ENCODE peak calls at places on chromosomes 7 and 10, in seven cellular contexts. B is fibroblast of pulmonary artery, G is prostate gland, N is HAP-1, Q is NCI-H460, T is MM.1S, S is body of pancreas. R is an unnamed sample.

GRCh38 chr7:139370943-139371313 is 11.2 kb downstream of the LUC7L2 start:
- DNase-seq in B (no peak), Q (no peak), N (no peak), S (no peak), T (no peak), G (no peak), R (no peak)

GRCh38 chr10:102191956-102192355 is 34.1 kb upstream of the ELOVL3 start:
- DNase-seq in Q (no peak), S (no peak), T (no peak), G (no peak), B (no peak), N (no peak), R (no peak)

GRCh38 chr10:73785721-73786511 is 510 bp downstream of the ZSWIM8 start:
- DNase-seq in N (peak), B (peak), G (peak), T (peak), Q (no peak), S (peak), R (no peak)

GRCh38 chr7:83161851-83162401 is 758 bp downstream of the PCLO start:
- DNase-seq in B (no peak), Q (no peak), T (no peak), N (no peak), G (no peak), S (no peak), R (no peak)

GRCh38 chr10:85859859-85860258 is 506.7 kb downstream of the GRID1 start:
- DNase-seq in Q (no peak), T (no peak), S (no peak), G (no peak), B (no peak), N (no peak), R (no peak)

GRCh38 chr10:131016556-131016955 is 295.0 kb downstream of the TCERG1L start:
- DNase-seq in B (no peak), N (no peak), S (no peak), T (no peak), G (no peak), Q (no peak), R (no peak)

GRCh38 chr7:55552320-55553086 is 19.8 kb downstream of the VOPP1 start:
- DNase-seq in Q (no peak), S (no peak), B (peak), T (peak), N (no peak), G (peak), R (no peak)

GRCh38 chr7:84183741-84184140 is 10.8 kb downstream of the SEMA3A start:
- DNase-seq in T (no peak), Q (no peak), B (no peak), N (no peak), S (no peak), G (no peak), R (no peak)

GRCh38 chr10:103498936-103499638 is 5.6 kb downstream of the NEURL1 start:
- DNase-seq in G (no peak), S (no peak), Q (no peak), N (no peak), B (no peak), T (peak), R (no peak)

GRCh38 chr7:105611856-105612775 is 30.8 kb upstream of the EFCAB10 start:
- DNase-seq in B (peak), N (no peak), G (no peak), Q (no peak), T (no peak), S (no peak), R (no peak)

GRCh38 chr10:124827474-124827873 is 25.9 kb downstream of the ABRAXAS2 start:
- DNase-seq in B (peak), Q (peak), S (no peak), G (no peak), N (peak), T (peak), R (no peak)

GRCh38 chr10:124983321-124983720 is 41.4 kb downstream of the ZRANB1 start:
- DNase-seq in S (no peak), N (no peak), Q (no peak), T (no peak), G (no peak), B (peak), R (no peak)

GRCh38 chr10:14571866-14572507 is 202.7 kb downstream of the FAM107B start:
- DNase-seq in B (peak), N (no peak), G (peak), T (peak), S (peak), Q (no peak), R (no peak)

GRCh38 chr10:108616559-108617285 is 1306.6 kb downstream of the XPNPEP1 start:
- DNase-seq in G (no peak), B (no peak), Q (no peak), N (no peak), S (no peak), T (no peak), R (no peak)

GRCh38 chr10:96906864-96907263 is 74.8 kb downstream of the LCOR start:
- DNase-seq in T (no peak), N (no peak), Q (no peak), B (no peak), S (no peak), G (no peak), R (no peak)

GRCh38 chr7:54343511-54343910 is 198.7 kb upstream of the VSTM2A start:
- DNase-seq in B (no peak), T (no peak), G (no peak), N (no peak), Q (no peak), S (no peak), R (no peak)

GRCh38 chr10:118501637-118502440 is 93.6 kb downstream of the PRLHR start:
- DNase-seq in T (no peak), B (peak), G (peak), N (no peak), Q (peak), S (no peak), R (no peak)

GRCh38 chr7:130273081-130273699 is 6.5 kb downstream of the CPA2 start:
- DNase-seq in B (peak), G (peak), S (no peak), N (peak), T (no peak), Q (no peak), R (peak)

GRCh38 chr7:150322114-150322832 is 882 bp upstream of the LRRC61 start:
- DNase-seq in G (no peak), Q (no peak), N (no peak), T (peak), S (no peak), B (no peak), R (no peak)

GRCh38 chr10:72204296-72204695 is 11.5 kb upstream of the ANAPC16 start:
- DNase-seq in G (no peak), T (no peak), B (no peak), Q (no peak), N (no peak), S (no peak), R (no peak)

GRCh38 chr7:1058311-1058710 is 14.0 kb downstream of the GPR146 start:
- DNase-seq in G (no peak), T (no peak), S (no peak), N (no peak), Q (no peak), B (no peak), R (no peak)

GRCh38 chr7:45589915-45590678 is 15.9 kb downstream of the ADCY1 start:
- DNase-seq in T (no peak), S (no peak), Q (no peak), N (no peak), B (no peak), G (no peak), R (no peak)

GRCh38 chr7:5643280-5643679 is 138.2 kb downstream of the RNF216 start:
- DNase-seq in T (peak), G (no peak), Q (no peak), B (peak), S (no peak), N (no peak), R (no peak)

GRCh38 chr7:38160003-38160571 is 18.0 kb upstream of the STARD3NL start:
- DNase-seq in T (no peak), S (no peak), G (no peak), N (no peak), B (no peak), Q (no peak), R (no peak)

GRCh38 chr7:102024769-102025391 is 207.5 kb downstream of the CUX1 start:
- DNase-seq in Q (no peak), N (no peak), S (no peak), G (no peak), B (no peak), T (no peak), R (no peak)

GRCh38 chr10:30494558-30494957 is 60.6 kb downstream of the MAP3K8 start:
- DNase-seq in T (no peak), Q (no peak), G (no peak), S (no peak), N (no peak), B (no peak), R (no peak)

GRCh38 chr7:36208406-36208805 is 55.4 kb downstream of the EEPD1 start:
- DNase-seq in T (no peak), N (no peak), G (no peak), B (no peak), S (no peak), Q (no peak), R (no peak)

GRCh38 chr10:110221721-110222261 is 14.4 kb downstream of the MXI1 start:
- DNase-seq in B (peak), S (peak), T (peak), G (peak), Q (no peak), N (peak), R (peak)

GRCh38 chr7:53993205-53993604 is 549.0 kb upstream of the VSTM2A start:
- DNase-seq in G (no peak), N (no peak), Q (no peak), B (no peak), S (no peak), T (no peak), R (no peak)

GRCh38 chr7:47045169-47045568 is 536.7 kb downstream of the TNS3 start:
- DNase-seq in S (no peak), B (no peak), Q (no peak), N (no peak), G (peak), T (no peak), R (no peak)

GRCh38 chr10:51666476-51666875 is 32.9 kb downstream of the CSTF2T start:
- DNase-seq in N (no peak), G (no peak), B (peak), Q (no peak), S (no peak), T (no peak), R (no peak)

GRCh38 chr7:151406051-151406875 is 3.6 kb downstream of the WDR86 start:
- DNase-seq in N (no peak), B (no peak), G (no peak), Q (no peak), T (no peak), S (no peak), R (no peak)

GRCh38 chr10:124091646-124092269 is 1.6 kb downstream of the CHST15 start:
- DNase-seq in N (no peak), G (no peak), T (peak), S (peak), B (no peak), Q (no peak), R (peak)

GRCh38 chr10:77819210-77820140 is 107.1 kb downstream of the DLG5 start:
- DNase-seq in T (no peak), N (no peak), G (no peak), B (no peak), Q (no peak), S (no peak), R (no peak)

GRCh38 chr7:86939197-86939814 is 120.1 kb downstream of the ELAPOR2 start:
- DNase-seq in N (peak), Q (peak), B (peak), S (peak), G (peak), T (peak), R (peak)

GRCh38 chr7:128304212-128304611 is 39.5 kb downstream of the RBM28 start:
- DNase-seq in B (no peak), T (no peak), G (no peak), S (no peak), N (no peak), Q (no peak), R (no peak)

GRCh38 chr7:8480466-8480865 is 47.1 kb downstream of the NXPH1 start:
- DNase-seq in S (no peak), T (no peak), Q (peak), B (no peak), N (no peak), G (no peak), R (no peak)